ENCODE peak calls at places on chromosomes 2 and 18, in four cellular contexts. M is NCI-H1694; L is AG09319; C is central memory CD4-positive, alpha-beta T cell. A is an unnamed sample.
A peak's percentile ranks its signal among the peaks of the same experiment; 100 is the strongest.

GRCh38 chr2:157788201-157788600 is 87.9 kb downstream of the ACVR1 start:
- DNase-seq in C (no peak), L (no peak), M (no peak), A (no peak)

GRCh38 chr2:60649721-60650120 is 96.3 kb upstream of the BCL11A start:
- DNase-seq in M (no peak), L (no peak), C (no peak), A (no peak)

GRCh38 chr2:187271825-187272224 is 176.2 kb downstream of the CALCRL start:
- DNase-seq in L (no peak), C (no peak), M (no peak), A (no peak)

GRCh38 chr2:27071990-27072830 is 756 bp upstream of the OST4 start:
- DNase-seq in M (no peak), C (no peak), L (no peak), A (no peak)

GRCh38 chr18:449374-449773 is 51.1 kb downstream of the COLEC12 start:
- DNase-seq in M (no peak), L (no peak), C (no peak), A (no peak)

GRCh38 chr18:47316924-47317323 is 65.5 kb upstream of the SKOR2 start:
- DNase-seq in C (no peak), M (no peak), L (no peak), A (no peak)

GRCh38 chr2:197852127-197852526 is 47.7 kb downstream of the PLCL1 start:
- DNase-seq in L (no peak), C (no peak), M (no peak), A (no peak)

GRCh38 chr2:181252248-181253148 is 204.7 kb upstream of the ITGA4 start:
- DNase-seq in M (no peak), L (no peak), C (no peak), A (no peak)

GRCh38 chr2:109382946-109383345 is 230.8 kb downstream of the SEPTIN10 start:
- DNase-seq in M (peak; percentile 83), C (no peak), L (peak; percentile 45), A (peak; percentile 54)

GRCh38 chr2:227404575-227404974 is 16.8 kb upstream of the SCYGR1 start:
- DNase-seq in C (no peak), M (no peak), L (no peak), A (no peak)

GRCh38 chr2:122740594-122740948 is 985.1 kb downstream of the TSN start:
- DNase-seq in L (no peak), M (no peak), C (no peak), A (no peak)

GRCh38 chr2:45946023-45946422 is 294.5 kb downstream of the PRKCE start:
- DNase-seq in L (no peak), C (no peak), M (no peak), A (no peak)